ENCODE peak calls at places on chromosomes 4 and X, in seven cellular contexts. P is stimulated activated CD4-positive, alpha-beta T cell treated with anti-CD3 and anti-CD28 coated beads, Interleukin-2, amount 100 ng/mL, for 24 hours; X is posterior cingulate gyrus; R is IMR-90; E is AG09319; D is activated CD8-positive, alpha-beta memory T cell treated with anti-CD3 and anti-CD28 coated beads for 4 hours; W is SW 1271. O is an unnamed sample.
A peak's percentile ranks its signal among the peaks of the same experiment; 100 is the strongest.

GRCh38 chr4:105236202-105236916 is 89.7 kb downstream of the TET2 start:
- DNase-seq in P (no peak), X (no peak), R (no peak), E (no peak), D (no peak), W (no peak), O (no peak)

GRCh38 chrX:154117566-154117965 is 20.0 kb upstream of the MECP2 start:
- DNase-seq in P (no peak), X (no peak), R (no peak), E (no peak), D (no peak), W (no peak), O (no peak)

GRCh38 chrX:110733166-110733565 is 62.5 kb downstream of the CHRDL1 start:
- DNase-seq in P (no peak), X (no peak), R (peak; percentile 17), E (no peak), D (no peak), W (no peak), O (no peak)

GRCh38 chr4:8672486-8672885 is 79.9 kb downstream of the CPZ start:
- DNase-seq in P (no peak), X (no peak), R (no peak), E (no peak), D (no peak), W (no peak), O (no peak)

GRCh38 chrX:9885150-9885549 is 82.0 kb upstream of the CLDN34 start:
- DNase-seq in P (peak; percentile 64), X (peak; percentile 91), R (peak; percentile 71), E (no peak), D (peak; percentile 11), W (peak; percentile 10), O (peak; percentile 76)

GRCh38 chrX:148601034-148601433 is 100.6 kb downstream of the AFF2 start:
- DNase-seq in P (no peak), X (no peak), R (no peak), E (no peak), D (no peak), W (no peak), O (no peak)

GRCh38 chr4:118224239-118224829 is 128.5 kb downstream of the PRSS12 start:
- DNase-seq in P (no peak), X (no peak), R (peak; percentile 80), E (peak; percentile 38), D (no peak), W (peak; percentile 43), O (no peak)

GRCh38 chrX:10129229-10129628 is 27.5 kb upstream of the CLCN4 start:
- DNase-seq in P (no peak), X (no peak), R (no peak), E (no peak), D (no peak), W (no peak), O (no peak)

GRCh38 chr4:147640331-147640730 is 23.1 kb downstream of the TMEM184C start:
- DNase-seq in P (no peak), X (no peak), R (peak; percentile 59), E (no peak), D (no peak), W (no peak), O (no peak)

GRCh38 chrX:10648608-10649007 is 28.2 kb upstream of the MID1 start:
- DNase-seq in P (no peak), X (no peak), R (peak; percentile 78), E (peak; percentile 41), D (no peak), W (no peak), O (no peak)

GRCh38 chr4:66911898-66912297 is 633.4 kb downstream of the CENPC start:
- DNase-seq in P (no peak), X (no peak), R (no peak), E (no peak), D (no peak), W (no peak), O (no peak)

GRCh38 chrX:136816970-136817369 is 36.2 kb upstream of the ARHGEF6 start:
- DNase-seq in P (no peak), X (no peak), R (peak; percentile 47), E (no peak), D (no peak), W (no peak), O (no peak)

GRCh38 chr4:109588176-109588575 is 28.1 kb downstream of the MCUB start:
- DNase-seq in P (peak; percentile 54), X (no peak), R (no peak), E (no peak), D (peak; percentile 14), W (no peak), O (no peak)

GRCh38 chr4:76199664-76200211 is 13.9 kb downstream of the SCARB2 start:
- DNase-seq in P (peak; percentile 24), X (no peak), R (peak; percentile 31), E (no peak), D (no peak), W (no peak), O (no peak)

GRCh38 chr4:143357161-143357845 is 20.6 kb downstream of the GAB1 start:
- DNase-seq in P (no peak), X (no peak), R (no peak), E (no peak), D (no peak), W (no peak), O (no peak)

GRCh38 chr4:173171098-173171497 is 2.5 kb downstream of the GALNT7 start:
- DNase-seq in P (no peak), X (no peak), R (peak; percentile 52), E (no peak), D (no peak), W (peak; percentile 14), O (no peak)

GRCh38 chrX:3549442-3549875 is 164.0 kb downstream of the PRKX start:
- DNase-seq in P (no peak), X (peak; percentile 77), R (peak; percentile 48), E (no peak), D (no peak), W (no peak), O (peak; percentile 35)

GRCh38 chr4:55866290-55866907 is 13.0 kb downstream of the EXOC1 start:
- DNase-seq in P (no peak), X (no peak), R (peak; percentile 96), E (peak; percentile 70), D (no peak), W (peak; percentile 78), O (no peak)

GRCh38 chrX:125883169-125883568 is 282.9 kb downstream of the DCAF12L2 start:
- DNase-seq in P (no peak), X (no peak), R (no peak), E (no peak), D (no peak), W (no peak), O (no peak)

GRCh38 chr4:142493255-142493976 is 352.7 kb downstream of the INPP4B start:
- DNase-seq in P (no peak), X (no peak), R (peak; percentile 3), E (no peak), D (no peak), W (no peak), O (no peak)

GRCh38 chr4:35534946-35535345 is 709.4 kb downstream of the ARAP2 start:
- DNase-seq in P (no peak), X (no peak), R (no peak), E (no peak), D (no peak), W (no peak), O (no peak)

GRCh38 chr4:12050357-12050756 is 621.7 kb upstream of the HS3ST1 start:
- DNase-seq in P (no peak), X (no peak), R (no peak), E (no peak), D (no peak), W (no peak), O (no peak)

GRCh38 chr4:182062936-182063335 is 180.3 kb upstream of the TENM3 start:
- DNase-seq in P (no peak), X (no peak), R (peak; percentile 91), E (peak; percentile 10), D (no peak), W (peak; percentile 39), O (no peak)